ENCODE peak calls at places on chromosomes 6 and 20, in ten cellular contexts. One of them, this sample, is unnamed.

GRCh38 chr6:20400476-20401402 is 940 bp upstream of the E2F3 start:
- DNase-seq in endothelial cell of umbilical vein: peak; percentile 67
- DNase-seq in transverse colon: peak; percentile 57
- DNase-seq in astrocyte of the spinal cord: peak; percentile 33
- DNase-seq in lung: peak; percentile 76
- DNase-seq in upper lobe of left lung: peak; percentile 80
- DNase-seq in HepG2: peak; percentile 50
- DNase-seq in tibial artery: no peak
- DNase-seq in GM06990: no peak
- DNase-seq in cardiac fibroblast: peak; percentile 37
- DNase-seq in this sample: peak; percentile 32

GRCh38 chr6:89776583-89777233 is 42.9 kb downstream of the MDN1 start:
- DNase-seq in endothelial cell of umbilical vein: no peak
- DNase-seq in transverse colon: no peak
- DNase-seq in astrocyte of the spinal cord: no peak
- DNase-seq in lung: no peak
- DNase-seq in upper lobe of left lung: no peak
- DNase-seq in HepG2: peak; percentile 28
- DNase-seq in tibial artery: no peak
- DNase-seq in GM06990: no peak
- DNase-seq in cardiac fibroblast: no peak
- DNase-seq in this sample: no peak

GRCh38 chr6:106513813-106514212 is 115.5 kb downstream of the RTN4IP1 start:
- DNase-seq in endothelial cell of umbilical vein: peak; percentile 66
- DNase-seq in transverse colon: no peak
- DNase-seq in astrocyte of the spinal cord: peak; percentile 39
- DNase-seq in lung: no peak
- DNase-seq in upper lobe of left lung: no peak
- DNase-seq in HepG2: no peak
- DNase-seq in tibial artery: no peak
- DNase-seq in GM06990: no peak
- DNase-seq in cardiac fibroblast: no peak
- DNase-seq in this sample: peak; percentile 30

GRCh38 chr6:156718647-156719394 is 58.4 kb upstream of the ARID1B start:
- DNase-seq in endothelial cell of umbilical vein: no peak
- DNase-seq in transverse colon: peak; percentile 14
- DNase-seq in astrocyte of the spinal cord: peak; percentile 49
- DNase-seq in lung: no peak
- DNase-seq in upper lobe of left lung: no peak
- DNase-seq in HepG2: peak; percentile 26
- DNase-seq in tibial artery: peak; percentile 94
- DNase-seq in GM06990: no peak
- DNase-seq in cardiac fibroblast: peak; percentile 58
- DNase-seq in this sample: no peak

GRCh38 chr6:95364016-95364604 is 213.2 kb upstream of the MANEA start:
- DNase-seq in endothelial cell of umbilical vein: no peak
- DNase-seq in transverse colon: no peak
- DNase-seq in astrocyte of the spinal cord: peak; percentile 11
- DNase-seq in lung: no peak
- DNase-seq in upper lobe of left lung: no peak
- DNase-seq in HepG2: peak; percentile 20
- DNase-seq in tibial artery: no peak
- DNase-seq in GM06990: peak; percentile 1
- DNase-seq in cardiac fibroblast: peak; percentile 31
- DNase-seq in this sample: peak; percentile 22

GRCh38 chr6:35919085-35919826 is 1.6 kb downstream of the SRPK1 start:
- DNase-seq in endothelial cell of umbilical vein: peak; percentile 42
- DNase-seq in transverse colon: no peak
- DNase-seq in astrocyte of the spinal cord: no peak
- DNase-seq in lung: no peak
- DNase-seq in upper lobe of left lung: no peak
- DNase-seq in HepG2: peak; percentile 75
- DNase-seq in tibial artery: no peak
- DNase-seq in GM06990: peak; percentile 19
- DNase-seq in cardiac fibroblast: peak; percentile 82
- DNase-seq in this sample: peak; percentile 16

GRCh38 chr20:3102575-3103368 is 18.2 kb upstream of the AVP start:
- DNase-seq in endothelial cell of umbilical vein: no peak
- DNase-seq in transverse colon: no peak
- DNase-seq in astrocyte of the spinal cord: no peak
- DNase-seq in lung: no peak
- DNase-seq in upper lobe of left lung: no peak
- DNase-seq in HepG2: no peak
- DNase-seq in tibial artery: no peak
- DNase-seq in GM06990: no peak
- DNase-seq in cardiac fibroblast: no peak
- DNase-seq in this sample: no peak

GRCh38 chr20:53579581-53580375 is 13.9 kb downstream of the ZNF217 start:
- DNase-seq in endothelial cell of umbilical vein: peak; percentile 59
- DNase-seq in transverse colon: peak; percentile 38
- DNase-seq in astrocyte of the spinal cord: peak; percentile 58
- DNase-seq in lung: no peak
- DNase-seq in upper lobe of left lung: peak; percentile 36
- DNase-seq in HepG2: peak; percentile 99
- DNase-seq in tibial artery: no peak
- DNase-seq in GM06990: no peak
- DNase-seq in cardiac fibroblast: peak; percentile 95
- DNase-seq in this sample: peak; percentile 49

GRCh38 chr6:150928882-150929281 is 63.4 kb downstream of the MTHFD1L start:
- DNase-seq in endothelial cell of umbilical vein: no peak
- DNase-seq in transverse colon: no peak
- DNase-seq in astrocyte of the spinal cord: no peak
- DNase-seq in lung: no peak
- DNase-seq in upper lobe of left lung: no peak
- DNase-seq in HepG2: no peak
- DNase-seq in tibial artery: no peak
- DNase-seq in GM06990: no peak
- DNase-seq in cardiac fibroblast: no peak
- DNase-seq in this sample: peak; percentile 7

GRCh38 chr6:24802271-24803059 is 3.7 kb upstream of the ARMH2 start:
- DNase-seq in endothelial cell of umbilical vein: no peak
- DNase-seq in transverse colon: no peak
- DNase-seq in astrocyte of the spinal cord: no peak
- DNase-seq in lung: no peak
- DNase-seq in upper lobe of left lung: no peak
- DNase-seq in HepG2: peak; percentile 61
- DNase-seq in tibial artery: no peak
- DNase-seq in GM06990: no peak
- DNase-seq in cardiac fibroblast: no peak
- DNase-seq in this sample: no peak
- H3K4me3 ChIP-seq in endothelial cell of umbilical vein: no peak overlapping the region
- H3K4me3 ChIP-seq in transverse colon: no peak overlapping the region
- H3K4me3 ChIP-seq in astrocyte of the spinal cord: no peak overlapping the region
- H3K4me3 ChIP-seq in lung: no peak overlapping the region
- H3K4me3 ChIP-seq in upper lobe of left lung: no peak overlapping the region
- H3K4me3 ChIP-seq in HepG2: peak overlapping the region; percentile 44
- H3K4me3 ChIP-seq in tibial artery: no peak overlapping the region
- H3K4me3 ChIP-seq in GM06990: no peak overlapping the region
- H3K4me3 ChIP-seq in cardiac fibroblast: no peak overlapping the region
- H3K4me3 ChIP-seq in this sample: no peak overlapping the region

GRCh38 chr20:47501483-47502270 is at the start of gene NCOA3:
- DNase-seq in endothelial cell of umbilical vein: peak; percentile 92
- DNase-seq in transverse colon: peak; percentile 96
- DNase-seq in astrocyte of the spinal cord: peak; percentile 93
- DNase-seq in lung: peak; percentile 96
- DNase-seq in upper lobe of left lung: peak; percentile 97
- DNase-seq in HepG2: peak; percentile 97
- DNase-seq in tibial artery: peak; percentile 93
- DNase-seq in GM06990: peak; percentile 96
- DNase-seq in cardiac fibroblast: peak; percentile 95
- DNase-seq in this sample: peak; percentile 98
- TF ChIP-seq CTCF in endothelial cell of umbilical vein: peak; percentile 66
- TF ChIP-seq CTCF in transverse colon: peak; percentile 91
- TF ChIP-seq CTCF in astrocyte of the spinal cord: peak; percentile 35
- TF ChIP-seq CTCF in lung: peak; percentile 58
- TF ChIP-seq CTCF in upper lobe of left lung: peak; percentile 93
- TF ChIP-seq CTCF in HepG2: peak; percentile 84
- TF ChIP-seq CTCF in tibial artery: peak; percentile 81
- TF ChIP-seq CTCF in GM06990: peak; percentile 36
- TF ChIP-seq CTCF in cardiac fibroblast: peak; percentile 30
- TF ChIP-seq CTCF in this sample: peak; percentile 48

GRCh38 chr6:104860221-104860620 is 502 bp upstream of the HACE1 start:
- DNase-seq in endothelial cell of umbilical vein: no peak
- DNase-seq in transverse colon: peak; percentile 17
- DNase-seq in astrocyte of the spinal cord: no peak
- DNase-seq in lung: no peak
- DNase-seq in upper lobe of left lung: no peak
- DNase-seq in HepG2: no peak
- DNase-seq in tibial artery: no peak
- DNase-seq in GM06990: no peak
- DNase-seq in cardiac fibroblast: no peak
- DNase-seq in this sample: no peak
- H3K4me3 ChIP-seq in endothelial cell of umbilical vein: no peak overlapping the region
- H3K4me3 ChIP-seq in transverse colon: peak overlapping the region; percentile 82
- H3K4me3 ChIP-seq in astrocyte of the spinal cord: peak overlapping the region; percentile 71
- H3K4me3 ChIP-seq in lung: no peak overlapping the region
- H3K4me3 ChIP-seq in upper lobe of left lung: peak overlapping the region; percentile 90
- H3K4me3 ChIP-seq in HepG2: peak overlapping the region; percentile 95
- H3K4me3 ChIP-seq in tibial artery: peak overlapping the region; percentile 72
- H3K4me3 ChIP-seq in GM06990: peak overlapping the region; percentile 81
- H3K4me3 ChIP-seq in cardiac fibroblast: peak overlapping the region; percentile 81
- H3K4me3 ChIP-seq in this sample: peak overlapping the region; percentile 98

GRCh38 chr6:99152345-99152643 is 197.2 kb downstream of the FAXC start:
- DNase-seq in endothelial cell of umbilical vein: no peak
- DNase-seq in transverse colon: no peak
- DNase-seq in astrocyte of the spinal cord: no peak
- DNase-seq in lung: no peak
- DNase-seq in upper lobe of left lung: no peak
- DNase-seq in HepG2: no peak
- DNase-seq in tibial artery: no peak
- DNase-seq in GM06990: no peak
- DNase-seq in cardiac fibroblast: no peak
- DNase-seq in this sample: no peak
- TF ChIP-seq CTCF in endothelial cell of umbilical vein: no peak
- TF ChIP-seq CTCF in transverse colon: no peak
- TF ChIP-seq CTCF in astrocyte of the spinal cord: no peak
- TF ChIP-seq CTCF in lung: no peak
- TF ChIP-seq CTCF in upper lobe of left lung: no peak
- TF ChIP-seq CTCF in HepG2: no peak
- TF ChIP-seq CTCF in tibial artery: no peak
- TF ChIP-seq CTCF in GM06990: no peak
- TF ChIP-seq CTCF in cardiac fibroblast: no peak
- TF ChIP-seq CTCF in this sample: no peak